ENCODE peak calls at places on chromosomes 13 and 19, in four cellular contexts. T is K562, L is A549, Z is HepG2. D is an unnamed sample.

GRCh38 chr13:112995395-112996091 is 26.5 kb downstream of the MCF2L start:
- DNase-seq in T (no peak), Z (no peak), L (no peak), D (no peak)

GRCh38 chr19:38409631-38410133 is 6.8 kb downstream of the FAM98C start:
- DNase-seq in L (no peak), Z (no peak), T (no peak), D (no peak)

GRCh38 chr19:8615813-8616596 is 5.5 kb upstream of the ADAMTS10 start:
- DNase-seq in T (peak), L (no peak), Z (peak), D (peak)

GRCh38 chr13:21986602-21987001 is 315.7 kb downstream of the FGF9 start:
- DNase-seq in T (no peak), L (no peak), Z (no peak), D (no peak)

GRCh38 chr13:96091164-96091931 is 1.4 kb downstream of the HS6ST3 start:
- DNase-seq in Z (no peak), T (no peak), L (no peak), D (peak)

GRCh38 chr13:40318366-40318765 is 348.1 kb downstream of the FOXO1 start:
- DNase-seq in T (no peak), Z (no peak), L (no peak), D (no peak)

GRCh38 chr19:4375620-4376228 is 24.6 kb downstream of the SH3GL1 start:
- DNase-seq in L (no peak), Z (peak), T (peak), D (peak)

GRCh38 chr13:111317571-111318360 is 2.7 kb upstream of the TEX29 start:
- DNase-seq in Z (no peak), L (no peak), T (no peak), D (no peak)

GRCh38 chr19:18294467-18294864 is 13.0 kb upstream of the JUND start:
- DNase-seq in T (peak), L (no peak), Z (no peak), D (peak)

GRCh38 chr13:41942462-41943094 is 18.3 kb downstream of the VWA8 start:
- DNase-seq in Z (no peak), L (peak), T (no peak), D (peak)

GRCh38 chr19:17513801-17514200 is 2.4 kb downstream of the PGLS start:
- DNase-seq in L (no peak), Z (no peak), T (no peak), D (no peak)

GRCh38 chr19:5951338-5951861 is 26.5 kb downstream of the RANBP3 start:
- DNase-seq in T (no peak), Z (no peak), L (no peak), D (peak)

DNA sequence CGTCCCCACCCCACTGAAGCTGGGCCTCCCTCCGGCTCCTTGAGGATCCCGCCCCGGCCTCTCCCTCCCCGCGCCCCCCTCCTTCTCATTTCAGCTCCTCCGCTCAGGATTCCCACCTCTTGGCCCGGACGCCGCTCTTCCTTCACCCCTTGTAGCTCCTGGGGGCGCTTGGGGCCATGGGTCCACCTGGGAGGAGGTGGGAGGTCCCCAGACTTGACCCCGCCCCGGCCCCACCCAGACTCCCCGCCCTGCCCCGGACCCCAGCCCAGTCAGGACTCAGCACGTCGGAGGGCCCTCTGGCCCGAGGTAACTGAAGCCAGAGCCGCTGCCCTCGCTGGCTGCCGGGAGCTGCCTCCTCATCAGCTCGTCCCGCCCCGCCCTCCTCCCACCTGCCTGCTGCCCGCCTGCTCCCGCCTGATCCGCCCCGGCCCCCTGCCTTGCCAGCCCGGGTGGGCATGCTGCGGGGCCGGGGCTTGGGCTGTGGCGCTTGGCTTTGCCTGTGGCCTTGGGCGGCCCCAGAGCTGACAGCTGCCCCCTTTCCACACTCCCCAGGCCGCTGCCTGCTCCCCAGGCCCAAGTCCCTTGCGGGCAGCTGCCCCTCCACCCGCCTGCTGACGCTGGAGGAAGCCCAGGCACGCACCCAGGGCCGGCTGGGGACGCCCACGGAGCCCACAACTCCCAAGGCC is 9.2 kb downstream of the ARHGAP33 start:
- DNase-seq in T (no peak), L (no peak), Z (no peak), D (peak)
- TF ChIP-seq NR3C1 in T (no peak), L (no peak), Z (no peak), D (peak)

GRCh38 chr13:80873589-80873988 is 532.7 kb upstream of the SPRY2 start:
- DNase-seq in T (no peak), L (no peak), Z (no peak), D (no peak)

GRCh38 chr13:80870186-80870585 is 529.3 kb upstream of the SPRY2 start:
- DNase-seq in Z (no peak), L (no peak), T (no peak), D (no peak)

GRCh38 chr13:80877209-80877943 is 536.5 kb upstream of the SPRY2 start:
- DNase-seq in Z (no peak), T (no peak), L (no peak), D (no peak)

DNA sequence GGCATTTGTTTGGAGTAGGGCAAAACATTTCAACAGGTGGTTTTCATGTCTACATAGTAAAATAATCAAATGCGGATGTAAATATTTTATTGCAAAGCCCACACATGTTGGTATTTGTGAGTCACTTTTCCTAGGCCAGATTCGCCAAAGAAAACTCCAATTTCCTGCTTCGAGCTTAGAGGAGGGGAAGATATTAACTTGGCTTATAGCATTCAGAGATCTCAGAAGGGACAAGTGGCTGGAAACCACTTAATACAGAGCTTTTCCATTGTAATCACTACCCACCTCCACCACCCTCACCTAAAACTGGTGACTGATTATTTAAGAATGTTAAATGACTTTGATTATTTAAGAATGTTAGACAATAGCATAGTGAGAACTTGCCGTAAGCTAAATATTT is 530.6 kb upstream of the SPRY2 start:
- DNase-seq in T (no peak), Z (no peak), L (no peak), D (no peak)
- TF ChIP-seq NR3C1 in T (no peak), Z (no peak), L (no peak), D (no peak)

GRCh38 chr19:34094960-34095359 is 77.3 kb upstream of the LSM14A start:
- DNase-seq in Z (no peak), L (no peak), T (no peak), D (no peak)

DNA sequence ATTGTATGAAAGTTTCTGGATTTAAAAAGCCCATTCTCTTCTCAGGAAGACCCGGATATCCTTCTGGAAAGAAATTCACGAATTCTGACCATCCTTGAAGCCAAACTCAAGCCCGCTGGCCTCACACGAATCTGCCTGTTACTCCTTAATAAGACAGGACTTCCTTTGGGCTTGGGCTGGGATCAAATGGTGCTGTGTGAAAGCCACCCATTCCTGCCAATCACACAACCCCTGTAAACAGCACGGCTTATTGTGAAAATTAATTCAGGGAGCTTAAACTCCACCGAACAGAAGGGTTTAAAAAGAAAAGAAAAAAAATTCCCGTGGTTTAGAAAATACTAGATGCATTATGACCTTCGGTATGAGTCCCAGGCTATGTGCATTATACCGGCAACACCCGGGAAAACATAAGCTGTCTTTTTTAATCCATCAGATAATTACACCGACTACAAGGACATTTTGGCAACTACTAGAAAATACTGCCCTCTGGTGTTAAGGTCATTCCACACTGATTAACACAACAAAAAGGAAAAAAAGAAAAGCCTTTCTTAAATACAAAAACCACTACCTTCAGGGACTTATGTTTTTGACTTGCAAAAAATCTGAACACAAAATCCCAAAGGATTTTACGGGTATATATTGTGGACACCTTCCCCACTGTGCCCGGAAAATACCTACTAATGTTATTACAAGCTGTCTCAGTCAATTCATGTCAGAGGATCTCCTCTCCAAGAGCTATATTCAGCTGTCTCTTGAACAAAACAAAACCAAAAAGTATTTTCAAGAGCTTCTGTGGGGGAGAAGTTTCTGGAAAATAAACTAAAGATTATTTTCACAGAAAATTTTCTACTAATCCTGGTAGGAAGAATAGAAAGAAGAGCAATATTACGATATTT is 76.0 kb upstream of the LSM14A start:
- DNase-seq in Z (peak), L (peak), T (peak), D (peak)
- TF ChIP-seq NR3C1 in Z (no peak), L (no peak), T (no peak), D (no peak)

GRCh38 chr13:33411312-33411711 is 125.8 kb upstream of the STARD13 start:
- DNase-seq in Z (no peak), L (no peak), T (no peak), D (no peak)
- TF ChIP-seq NR3C1 in Z (no peak), L (no peak), T (no peak), D (no peak)

DNA sequence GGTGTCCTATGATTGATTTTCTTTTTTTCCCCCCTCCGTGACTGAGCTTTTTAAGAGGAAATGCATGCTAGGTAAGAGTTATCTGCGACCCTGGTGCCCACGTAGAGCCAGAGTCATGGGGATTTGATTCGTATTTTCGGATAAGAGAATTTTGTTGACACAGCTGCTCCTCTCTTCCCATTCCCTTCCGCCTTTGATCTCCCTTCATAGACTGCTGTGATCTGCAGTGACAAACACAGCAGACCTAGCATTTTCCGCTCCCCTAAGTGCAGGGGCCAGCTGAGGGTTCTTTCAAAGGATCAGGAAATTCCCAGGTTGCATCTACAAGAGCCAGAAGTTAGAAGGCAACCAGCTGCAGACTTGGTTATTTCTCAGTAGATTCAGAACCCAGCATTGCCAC is 70.5 kb downstream of the ZNF568 start:
- DNase-seq in Z (no peak), L (no peak), T (no peak), D (no peak)
- TF ChIP-seq NR3C1 in Z (no peak), L (no peak), T (no peak), D (no peak)

D was measured in WTC11.